ENCODE peak calls at places on chromosome 13, in ten cellular contexts. T, V, P, O, G, R, B, Q, N and L are unnamed samples.
A peak's percentile ranks its signal among the peaks of the same experiment; 100 is the strongest.

GRCh38 chr13:46170687-46171086 is 11.3 kb downstream of the LCP1 start:
- DNase-seq in T (no peak), V (no peak), P (no peak), O (no peak), G (no peak), R (no peak), B (no peak), Q (no peak), N (no peak), L (no peak)

GRCh38 chr13:20547479-20547908 is 19.5 kb upstream of the IFT88 start:
- DNase-seq in T (no peak), V (no peak), P (no peak), O (no peak), G (no peak), R (no peak), B (peak; percentile 69), Q (no peak), N (no peak), L (no peak)

GRCh38 chr13:43057653-43058317 is 34.4 kb downstream of the DNAJC15 start:
- DNase-seq in T (no peak), V (no peak), P (no peak), O (no peak), G (no peak), R (no peak), B (no peak), Q (no peak), N (no peak), L (no peak)

GRCh38 chr13:41411536-41411935 is 45.8 kb upstream of the RGCC start:
- DNase-seq in T (no peak), V (no peak), P (no peak), O (no peak), G (no peak), R (no peak), B (no peak), Q (no peak), N (peak; percentile 20), L (peak; percentile 17)

GRCh38 chr13:25222740-25223139 is 50.7 kb upstream of the AMER2 start:
- DNase-seq in T (no peak), V (no peak), P (no peak), O (no peak), G (no peak), R (no peak), B (no peak), Q (peak; percentile 18), N (no peak), L (no peak)

GRCh38 chr13:20526664-20527063 is 1.0 kb upstream of the CRYL1 start:
- DNase-seq in T (no peak), V (no peak), P (no peak), O (no peak), G (no peak), R (no peak), B (no peak), Q (no peak), N (no peak), L (no peak)

GRCh38 chr13:108342369-108343289 is 73.1 kb downstream of the TNFSF13B start:
- DNase-seq in T (peak; percentile 4), V (no peak), P (no peak), O (peak; percentile 23), G (no peak), R (no peak), B (no peak), Q (no peak), N (peak; percentile 7), L (no peak)

GRCh38 chr13:91894311-91894710 is 495.9 kb downstream of the GPC5 start:
- DNase-seq in T (no peak), V (no peak), P (no peak), O (no peak), G (no peak), R (no peak), B (no peak), Q (no peak), N (no peak), L (no peak)

DNA sequence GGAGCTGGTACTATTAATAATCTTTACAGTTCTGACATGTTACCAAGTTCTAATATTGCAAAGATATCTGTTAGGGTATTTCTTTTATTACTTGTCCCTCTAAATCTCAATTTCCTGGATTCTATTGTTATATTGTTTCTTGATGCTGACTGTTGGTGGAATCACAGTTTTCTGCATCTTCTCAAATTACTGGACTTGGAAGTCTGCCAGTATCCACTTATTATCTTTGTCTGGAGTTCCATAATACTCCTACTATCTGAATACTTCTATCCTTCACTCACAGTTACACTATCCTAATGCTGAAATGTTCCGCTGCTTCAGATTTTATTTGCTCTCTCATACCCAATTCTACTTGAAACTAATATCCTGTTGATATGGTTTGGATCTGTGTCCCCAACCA is 1985.7 kb upstream of the PRR20A start:
- DNase-seq in T (no peak), V (no peak), P (no peak), O (no peak), G (no peak), R (no peak), B (no peak), Q (no peak), N (no peak), L (no peak)
- TF ChIP-seq CTCF in T (no peak), V (no peak), P (no peak), O (no peak), G (no peak), R (no peak), B (no peak), Q (no peak), N (no peak), L (no peak)

DNA sequence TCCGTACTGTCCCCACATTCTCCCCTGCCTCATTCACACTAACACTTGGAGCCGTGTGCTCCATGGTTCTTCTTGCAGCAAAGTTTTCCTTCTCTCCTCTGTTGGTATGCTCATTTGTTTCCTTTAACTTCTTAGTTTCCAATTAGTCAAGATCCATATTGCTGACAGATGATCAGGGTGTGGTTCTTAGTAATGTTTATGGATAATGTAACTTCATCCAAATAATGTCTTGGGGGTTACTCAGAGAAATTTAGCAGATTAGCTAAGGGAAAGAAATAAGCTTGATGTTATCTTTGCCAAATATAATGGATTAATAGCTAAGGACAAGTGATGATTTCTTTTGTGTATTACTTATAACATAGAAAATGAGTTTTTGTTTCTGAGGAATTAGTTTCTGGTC is 174.4 kb downstream of the NUFIP1 start:
- DNase-seq in T (no peak), V (no peak), P (no peak), O (no peak), G (no peak), R (no peak), B (no peak), Q (no peak), N (no peak), L (no peak)
- H3K4me1 ChIP-seq in T (peaks cover 83% of the 10 kb centered on the region), V (peaks cover 38% of the 10 kb centered on the region), P (no peaks in the 10 kb centered on the region), O (peaks cover 13% of the 10 kb centered on the region), G (peaks cover 12% of the 10 kb centered on the region), R (peaks cover 9% of the 10 kb centered on the region), B (peaks cover 12% of the 10 kb centered on the region), Q (peaks cover 6% of the 10 kb centered on the region), N (no peaks in the 10 kb centered on the region), L (no peaks in the 10 kb centered on the region)

GRCh38 chr13:57629391-57629804 is 2.1 kb upstream of the PCDH17 start:
- DNase-seq in T (no peak), V (no peak), P (no peak), O (peak; percentile 32), G (no peak), R (no peak), B (no peak), Q (no peak), N (no peak), L (no peak)

GRCh38 chr13:57629821-57630235 is 1.7 kb upstream of the PCDH17 start:
- DNase-seq in T (no peak), V (peak; percentile 67), P (peak; percentile 85), O (peak; percentile 95), G (peak; percentile 58), R (peak; percentile 65), B (peak; percentile 27), Q (peak; percentile 82), N (peak; percentile 7), L (peak; percentile 65)

GRCh38 chr13:57631607-57632275 is at the start of gene PCDH17:
- DNase-seq in T (no peak), V (peak; percentile 34), P (no peak), O (peak; percentile 62), G (peak; percentile 7), R (no peak), B (peak; percentile 7), Q (no peak), N (no peak), L (no peak)

GRCh38 chr13:57632276-57633140 is 964 bp downstream of the PCDH17 start:
- DNase-seq in T (no peak), V (no peak), P (peak; percentile 62), O (peak; percentile 54), G (peak; percentile 10), R (no peak), B (no peak), Q (no peak), N (no peak), L (no peak)

DNA sequence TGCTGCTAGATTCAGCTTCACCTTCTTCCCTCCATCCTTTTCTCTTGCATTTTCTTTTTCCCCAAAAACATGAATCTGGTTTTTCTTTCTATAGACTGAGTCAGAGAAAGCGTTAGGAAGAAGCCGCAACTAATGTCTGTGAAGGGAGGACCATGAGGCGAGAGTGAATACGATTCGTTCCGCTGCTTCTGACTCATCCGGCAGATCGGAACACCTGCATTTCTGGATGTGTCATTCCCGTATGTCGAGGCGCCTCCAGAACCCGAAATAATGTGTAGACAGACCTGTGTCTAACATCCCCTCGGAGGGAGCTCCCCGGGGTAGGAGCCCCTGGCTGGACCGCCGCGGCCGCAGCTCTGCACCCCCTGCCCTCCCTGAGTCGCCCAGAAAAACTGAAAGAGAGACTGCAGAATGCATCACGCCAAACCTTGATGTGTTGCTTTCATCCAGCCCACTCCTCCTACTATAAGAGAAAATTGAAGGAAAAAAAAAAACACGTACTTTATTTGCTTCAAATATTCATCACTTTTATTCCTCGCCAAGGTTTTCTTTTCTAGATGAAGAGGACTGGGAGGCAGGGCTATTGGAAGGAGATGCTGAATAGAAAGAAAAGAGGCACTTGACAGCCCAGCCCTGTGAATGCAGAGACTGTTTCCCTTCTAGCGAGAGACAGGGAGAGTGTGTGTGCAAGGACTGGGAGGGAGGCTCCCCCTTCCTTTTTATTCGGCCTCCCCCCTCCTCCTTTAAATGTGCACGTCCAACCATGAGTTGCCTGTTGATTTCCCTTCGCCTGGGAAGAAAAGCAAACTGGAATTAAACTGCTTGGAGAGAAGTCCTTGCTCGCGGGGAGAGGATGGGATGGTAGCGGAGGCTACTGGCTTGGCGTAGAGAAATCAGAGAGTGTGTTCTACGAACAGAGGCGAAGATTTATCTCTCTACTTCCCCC is 610 bp upstream of the PCDH17 start:
- DNase-seq in T (no peak), V (no peak), P (no peak), O (peak; percentile 51), G (no peak), R (no peak), B (no peak), Q (no peak), N (no peak), L (no peak)
- TF ChIP-seq EP300 in T (no peak), V (no peak), P (no peak), O (no peak), G (no peak), R (no peak), B (no peak), Q (no peak), N (no peak), L (no peak)

GRCh38 chr13:113036401-113036800 is 67.4 kb downstream of the MCF2L start:
- DNase-seq in T (no peak), V (no peak), P (no peak), O (no peak), G (no peak), R (no peak), B (no peak), Q (no peak), N (no peak), L (no peak)

GRCh38 chr13:113033054-113033453 is 64.0 kb downstream of the MCF2L start:
- DNase-seq in T (no peak), V (no peak), P (no peak), O (no peak), G (no peak), R (no peak), B (no peak), Q (no peak), N (no peak), L (no peak)

GRCh38 chr13:113033498-113033897 is 64.5 kb downstream of the MCF2L start:
- DNase-seq in T (no peak), V (no peak), P (no peak), O (no peak), G (no peak), R (no peak), B (no peak), Q (no peak), N (no peak), L (no peak)

GRCh38 chr13:113034451-113035208 is 65.6 kb downstream of the MCF2L start:
- DNase-seq in T (peak; percentile 54), V (peak; percentile 38), P (no peak), O (peak; percentile 57), G (peak; percentile 71), R (no peak), B (peak; percentile 24), Q (no peak), N (peak; percentile 40), L (no peak)

GRCh38 chr13:113035209-113035800 is 66.3 kb downstream of the MCF2L start:
- DNase-seq in T (no peak), V (no peak), P (no peak), O (no peak), G (no peak), R (no peak), B (no peak), Q (no peak), N (no peak), L (no peak)
- TF ChIP-seq CTCF in T (no peak), V (no peak), P (no peak), O (no peak), G (peak; percentile 0), R (no peak), B (no peak), Q (no peak), N (no peak), L (no peak)